ENCODE peak calls at places on chromosomes 16 and 17, in ten cellular contexts. T is AG10803, R is germinal center, W is stromal cell of bone marrow, N is fibroblast of the conjunctiva, C is nephron progenitor cell, I is mesendoderm, Q is hypothalamus, X is GOT3, G is GF-D8. L is an unnamed sample.

GRCh38 chr17:46063239-46063638 is 64.2 kb downstream of the STH start:
- DNase-seq in T (peak), R (no peak), W (no peak), N (peak), C (no peak), I (peak), Q (no peak), X (no peak), G (no peak), L (peak)

GRCh38 chr17:29972277-29972676 is 30.8 kb downstream of the EFCAB5 start:
- DNase-seq in T (no peak), R (no peak), W (no peak), N (no peak), C (no peak), I (no peak), Q (no peak), X (no peak), G (no peak), L (no peak)

GRCh38 chr17:46815474-46816353 is 2.8 kb downstream of the WNT3 start:
- DNase-seq in T (no peak), R (no peak), W (no peak), N (no peak), C (no peak), I (no peak), Q (no peak), X (no peak), G (no peak), L (no peak)

GRCh38 chr16:82783933-82784566 is 157.3 kb downstream of the CDH13 start:
- DNase-seq in T (no peak), R (no peak), W (no peak), N (no peak), C (no peak), I (no peak), Q (no peak), X (no peak), G (no peak), L (no peak)

GRCh38 chr17:79748296-79749099 is 17.8 kb downstream of the ENPP7 start:
- DNase-seq in T (no peak), R (no peak), W (no peak), N (no peak), C (peak), I (no peak), Q (no peak), X (no peak), G (no peak), L (no peak)

GRCh38 chr16:1413684-1414531 is 596 bp downstream of the UNKL start:
- DNase-seq in T (peak), R (peak), W (peak), N (no peak), C (peak), I (peak), Q (peak), X (no peak), G (peak), L (no peak)

GRCh38 chr17:68398731-68399637 is 58.3 kb downstream of the WIPI1 start:
- DNase-seq in T (peak), R (peak), W (peak), N (peak), C (peak), I (peak), Q (no peak), X (no peak), G (no peak), L (peak)

GRCh38 chr16:78782572-78782971 is 683.1 kb downstream of the WWOX start:
- DNase-seq in T (no peak), R (no peak), W (no peak), N (no peak), C (no peak), I (no peak), Q (no peak), X (no peak), G (no peak), L (no peak)

GRCh38 chr17:77697480-77698400 is 260.8 kb upstream of the TNRC6C start:
- DNase-seq in T (no peak), R (no peak), W (no peak), N (no peak), C (no peak), I (no peak), Q (no peak), X (no peak), G (no peak), L (no peak)

GRCh38 chr17:16926591-16927451 is 45.1 kb downstream of the TNFRSF13B start:
- DNase-seq in T (no peak), R (no peak), W (no peak), N (no peak), C (no peak), I (no peak), Q (no peak), X (no peak), G (no peak), L (no peak)

GRCh38 chr16:3266873-3267537 is 10.6 kb upstream of the MEFV start:
- DNase-seq in T (peak), R (peak), W (peak), N (peak), C (no peak), I (peak), Q (no peak), X (no peak), G (peak), L (no peak)

GRCh38 chr17:81365148-81365600 is 30.1 kb upstream of the BAHCC1 start:
- DNase-seq in T (peak), R (no peak), W (no peak), N (no peak), C (peak), I (peak), Q (no peak), X (no peak), G (no peak), L (peak)

GRCh38 chr17:45640141-45640850 is 143.8 kb upstream of the CRHR1 start:
- DNase-seq in T (peak), R (peak), W (peak), N (peak), C (peak), I (peak), Q (no peak), X (no peak), G (no peak), L (peak)

GRCh38 chr16:17177242-17177967 is 293.4 kb downstream of the XYLT1 start:
- DNase-seq in T (peak), R (no peak), W (peak), N (no peak), C (no peak), I (no peak), Q (no peak), X (no peak), G (no peak), L (no peak)

GRCh38 chr17:74078363-74078762 is 125.1 kb upstream of the RPL38 start:
- DNase-seq in T (no peak), R (no peak), W (no peak), N (no peak), C (no peak), I (no peak), Q (no peak), X (no peak), G (no peak), L (no peak)

GRCh38 chr17:75654176-75654575 is 12.8 kb downstream of the RECQL5 start:
- DNase-seq in T (no peak), R (no peak), W (no peak), N (no peak), C (no peak), I (no peak), Q (peak), X (no peak), G (peak), L (no peak)

GRCh38 chr17:79798296-79799173 is 1.7 kb upstream of the CBX8 start:
- DNase-seq in T (peak), R (no peak), W (no peak), N (no peak), C (peak), I (peak), Q (no peak), X (no peak), G (peak), L (no peak)

GRCh38 chr17:45908460-45908859 is 14.1 kb downstream of the MAPT start:
- DNase-seq in T (no peak), R (no peak), W (no peak), N (no peak), C (no peak), I (no peak), Q (no peak), X (no peak), G (no peak), L (no peak)

GRCh38 chr16:5607169-5607568 is 509.6 kb upstream of the EEF2KMT start:
- DNase-seq in T (no peak), R (no peak), W (no peak), N (no peak), C (no peak), I (peak), Q (no peak), X (no peak), G (no peak), L (no peak)

GRCh38 chr17:823501-823902 is 41.3 kb downstream of the MRM3 start:
- DNase-seq in T (no peak), R (peak), W (no peak), N (no peak), C (no peak), I (no peak), Q (no peak), X (no peak), G (no peak), L (no peak)

GRCh38 chr16:86681440-86681838 is 103.1 kb downstream of the FOXL1 start:
- DNase-seq in T (no peak), R (no peak), W (peak), N (no peak), C (no peak), I (no peak), Q (no peak), X (no peak), G (no peak), L (no peak)

GRCh38 chr17:29243792-29244191 is 2.9 kb upstream of the CRYBA1 start:
- DNase-seq in T (peak), R (peak), W (no peak), N (no peak), C (no peak), I (peak), Q (no peak), X (no peak), G (no peak), L (no peak)

GRCh38 chr16:67858448-67858993 is 11.0 kb upstream of the CENPT start:
- DNase-seq in T (no peak), R (no peak), W (no peak), N (no peak), C (no peak), I (no peak), Q (no peak), X (no peak), G (no peak), L (no peak)

GRCh38 chr16:27224271-27224737 is 21.0 kb downstream of the KDM8 start:
- DNase-seq in T (no peak), R (no peak), W (no peak), N (no peak), C (no peak), I (no peak), Q (no peak), X (no peak), G (no peak), L (no peak)

L was measured in skeletal muscle cell.